ENCODE peak calls at places on chromosome 7, in seven cellular contexts. U is spleen; I is A673; M is A549; X is effector memory CD4-positive, alpha-beta T cell; P is colonic mucosa; N is RWPE1. Y is an unnamed sample.

GRCh38 chr7:29304756-29305155 is 110.2 kb downstream of the CHN2 start:
- DNase-seq in X (no peak), I (no peak), P (no peak), M (no peak), N (no peak), U (no peak), Y (no peak)

GRCh38 chr7:100490483-100491191 is 6.9 kb downstream of the NYAP1 start:
- DNase-seq in I (no peak), U (no peak), M (no peak), N (no peak), X (no peak), P (no peak), Y (no peak)

GRCh38 chr7:35707422-35707821 is 12.5 kb upstream of the HERPUD2 start:
- DNase-seq in M (no peak), N (no peak), X (no peak), U (no peak), I (no peak), P (no peak), Y (no peak)

GRCh38 chr7:1939434-1940401 is 269.6 kb downstream of the ELFN1 start:
- DNase-seq in M (no peak), U (peak), P (no peak), X (no peak), I (no peak), N (no peak), Y (no peak)

GRCh38 chr7:78168869-78169268 is 370.3 kb downstream of the PHTF2 start:
- DNase-seq in X (no peak), U (no peak), P (no peak), M (no peak), N (no peak), I (no peak), Y (no peak)

GRCh38 chr7:154684651-154685563 is 318.0 kb downstream of the PAXIP1 start:
- DNase-seq in M (no peak), N (no peak), U (no peak), I (no peak), P (peak), X (no peak), Y (no peak)

GRCh38 chr7:95772298-95772770 is at the start of gene DYNC1I1:
- DNase-seq in X (no peak), M (peak), P (peak), N (peak), I (peak), U (peak), Y (no peak)

GRCh38 chr7:155322530-155322929 is 24.9 kb downstream of the INSIG1 start:
- DNase-seq in U (no peak), P (no peak), M (no peak), I (no peak), N (no peak), X (no peak), Y (no peak)

DNA sequence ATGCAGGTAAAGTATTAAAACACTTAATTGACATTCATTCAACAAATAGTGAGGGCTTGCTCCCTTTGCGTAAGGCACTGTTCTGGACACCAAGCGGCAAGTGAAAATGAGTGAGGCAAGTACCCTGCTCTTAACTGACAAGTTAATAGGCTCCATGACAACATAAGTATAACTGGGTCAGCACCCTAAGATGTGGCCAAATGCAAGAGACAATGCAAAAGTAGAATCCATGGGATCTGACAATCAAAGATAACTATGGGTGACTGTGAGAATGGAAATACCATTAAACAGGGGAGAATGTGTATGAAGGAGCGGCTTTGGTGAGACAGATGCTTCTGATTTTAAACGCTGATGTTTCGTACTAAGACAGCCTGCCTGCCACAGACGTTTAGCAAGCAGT is 160.5 kb downstream of the RAPGEF5 start:
- DNase-seq in U (no peak), P (no peak), X (no peak), N (no peak), I (no peak), M (no peak), Y (no peak)
- H3K27ac ChIP-seq in U (peak), P (no peak), X (no peak), N (no peak), I (no peak), M (no peak), Y (no peak)

GRCh38 chr7:124754576-124755264 is 10.9 kb downstream of the GPR37 start:
- DNase-seq in N (no peak), X (no peak), P (no peak), M (no peak), I (no peak), U (no peak), Y (no peak)
- H3K27ac ChIP-seq in N (no peak), X (no peak), P (no peak), M (no peak), I (no peak), U (no peak), Y (no peak)

GRCh38 chr7:34086064-34086463 is 180.7 kb downstream of the BMPER start:
- DNase-seq in M (no peak), N (no peak), U (no peak), P (no peak), I (no peak), X (no peak), Y (no peak)
- H3K27ac ChIP-seq in M (peak), N (no peak), U (no peak), P (no peak), I (no peak), X (no peak), Y (no peak)

GRCh38 chr7:156903232-156903909 is 10.4 kb upstream of the LMBR1 start:
- DNase-seq in X (no peak), I (no peak), N (peak), P (no peak), M (no peak), U (peak), Y (no peak)
- H3K27ac ChIP-seq in X (no peak), I (no peak), N (peak), P (no peak), M (peak), U (no peak), Y (no peak)

GRCh38 chr7:37445800-37446199 is 2.9 kb downstream of the ELMO1 start:
- DNase-seq in N (no peak), X (no peak), U (no peak), M (no peak), I (no peak), P (no peak), Y (no peak)

GRCh38 chr7:37445064-37445723 is 3.5 kb downstream of the ELMO1 start:
- DNase-seq in P (no peak), U (no peak), M (no peak), N (no peak), I (no peak), X (no peak), Y (no peak)

GRCh38 chr7:37448637-37449331 is at the start of gene ELMO1:
- DNase-seq in U (peak), N (peak), I (peak), P (peak), M (peak), X (peak), Y (no peak)

GRCh38 chr7:37448057-37448636 is 517 bp downstream of the ELMO1 start:
- DNase-seq in M (peak), X (peak), U (no peak), P (no peak), I (no peak), N (no peak), Y (no peak)

DNA sequence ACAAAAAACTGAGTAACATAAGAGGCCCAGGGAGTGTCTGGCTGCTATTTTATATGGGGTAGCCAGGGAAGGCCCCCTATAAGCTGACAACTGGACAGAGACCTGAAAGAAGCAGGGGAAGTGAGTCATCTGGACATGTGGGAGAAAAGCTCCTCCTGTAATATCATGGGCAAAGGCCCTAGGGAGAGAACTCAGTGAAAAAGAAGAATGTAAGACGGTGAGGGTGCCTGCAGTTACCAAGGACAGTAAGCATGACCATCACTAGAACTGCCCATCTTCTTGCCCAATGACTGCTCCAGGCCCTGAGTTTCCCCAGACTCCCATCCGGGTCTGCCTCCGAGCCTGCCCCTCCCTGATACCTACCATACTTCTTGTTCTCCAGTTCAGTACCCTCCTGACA is 2.3 kb downstream of the ELMO1 start:
- DNase-seq in X (no peak), I (no peak), P (no peak), U (no peak), M (no peak), N (no peak), Y (no peak)
- H3K27ac ChIP-seq in X (peak), I (no peak), P (no peak), U (peak), M (no peak), N (no peak), Y (no peak)

GRCh38 chr7:38185395-38185920 is 7.4 kb downstream of the STARD3NL start:
- DNase-seq in U (no peak), M (no peak), X (no peak), N (no peak), I (peak), P (no peak), Y (no peak)
- H3K27ac ChIP-seq in U (no peak), M (no peak), X (no peak), N (no peak), I (no peak), P (no peak), Y (no peak)

GRCh38 chr7:106039486-106040060 is 72.5 kb downstream of the SYPL1 start:
- DNase-seq in M (no peak), N (no peak), P (no peak), U (no peak), X (no peak), I (peak), Y (peak)

GRCh38 chr7:106038289-106038688 is 73.8 kb downstream of the SYPL1 start:
- DNase-seq in X (no peak), U (no peak), I (no peak), N (no peak), M (no peak), P (no peak), Y (no peak)

GRCh38 chr7:106038916-106039315 is 73.2 kb downstream of the SYPL1 start:
- DNase-seq in P (no peak), M (no peak), I (no peak), X (no peak), U (no peak), N (no peak), Y (no peak)

GRCh38 chr7:106036004-106036403 is 72.9 kb downstream of the CDHR3 start:
- DNase-seq in X (no peak), M (no peak), U (no peak), P (no peak), I (no peak), N (no peak), Y (no peak)

GRCh38 chr7:106037489-106038176 is 74.5 kb downstream of the SYPL1 start:
- DNase-seq in I (no peak), N (no peak), U (no peak), P (no peak), X (no peak), M (no peak), Y (no peak)
- H3K27ac ChIP-seq in I (no peak), N (no peak), U (no peak), P (no peak), X (no peak), M (no peak), Y (no peak)

GRCh38 chr7:5597772-5598171 is 174.1 kb upstream of the TNRC18 start:
- DNase-seq in N (no peak), I (no peak), M (no peak), U (no peak), P (no peak), X (no peak), Y (no peak)

GRCh38 chr7:5596896-5597246 is 173.2 kb upstream of the TNRC18 start:
- DNase-seq in X (no peak), M (no peak), P (no peak), N (no peak), U (no peak), I (no peak), Y (no peak)

GRCh38 chr7:5598261-5598761 is 174.7 kb upstream of the TNRC18 start:
- DNase-seq in P (no peak), N (no peak), U (no peak), M (no peak), X (no peak), I (peak), Y (no peak)

GRCh38 chr7:5598769-5599371 is 175.2 kb upstream of the TNRC18 start:
- DNase-seq in P (no peak), I (no peak), N (no peak), U (no peak), M (no peak), X (no peak), Y (no peak)

GRCh38 chr7:5599543-5600200 is 176.0 kb upstream of the TNRC18 start:
- DNase-seq in I (no peak), M (no peak), X (no peak), N (no peak), U (no peak), P (no peak), Y (no peak)
- H3K27ac ChIP-seq in I (no peak), M (peak), X (no peak), N (peak), U (no peak), P (no peak), Y (no peak)

Y was measured in AG04450.